ENCODE peak calls at places on chromosomes 1 and 21, in eight cellular contexts. One of them, this sample, is unnamed.

GRCh38 chr1:53121319-53122172 is 20.9 kb downstream of the SLC1A7 start:
- DNase-seq in HFFc6: no peak
- DNase-seq in Right ventricle myocardium superior: peak
- DNase-seq in stimulated activated effector memory CD8-positive, alpha-beta T cell treated with anti-CD3 and anti-CD28 coated beads, Interleukin-12 subunit alpha, Interleukin-12 subunit beta, amount 100 ng/mL, for 72 hours: no peak
- DNase-seq in posterior vena cava: peak
- DNase-seq in hippocampal formation: no peak
- DNase-seq in adrenal gland: no peak
- DNase-seq in activated CD8-positive, alpha-beta memory T cell treated with anti-CD3 and anti-CD28 coated beads for 24 hours: no peak
- DNase-seq in this sample: no peak

GRCh38 chr1:37478890-37479254 is 4.5 kb downstream of the ZC3H12A start:
- DNase-seq in HFFc6: no peak
- DNase-seq in Right ventricle myocardium superior: no peak
- DNase-seq in stimulated activated effector memory CD8-positive, alpha-beta T cell treated with anti-CD3 and anti-CD28 coated beads, Interleukin-12 subunit alpha, Interleukin-12 subunit beta, amount 100 ng/mL, for 72 hours: peak
- DNase-seq in posterior vena cava: peak
- DNase-seq in hippocampal formation: no peak
- DNase-seq in adrenal gland: no peak
- DNase-seq in activated CD8-positive, alpha-beta memory T cell treated with anti-CD3 and anti-CD28 coated beads for 24 hours: peak
- DNase-seq in this sample: no peak

GRCh38 chr21:28089599-28090421 is 902.9 kb downstream of the LTN1 start:
- DNase-seq in HFFc6: no peak
- DNase-seq in Right ventricle myocardium superior: peak
- DNase-seq in stimulated activated effector memory CD8-positive, alpha-beta T cell treated with anti-CD3 and anti-CD28 coated beads, Interleukin-12 subunit alpha, Interleukin-12 subunit beta, amount 100 ng/mL, for 72 hours: no peak
- DNase-seq in posterior vena cava: no peak
- DNase-seq in hippocampal formation: no peak
- DNase-seq in adrenal gland: no peak
- DNase-seq in activated CD8-positive, alpha-beta memory T cell treated with anti-CD3 and anti-CD28 coated beads for 24 hours: no peak
- DNase-seq in this sample: no peak

GRCh38 chr1:26959722-26960624 is at the start of gene KDF1:
- DNase-seq in HFFc6: no peak
- DNase-seq in Right ventricle myocardium superior: no peak
- DNase-seq in stimulated activated effector memory CD8-positive, alpha-beta T cell treated with anti-CD3 and anti-CD28 coated beads, Interleukin-12 subunit alpha, Interleukin-12 subunit beta, amount 100 ng/mL, for 72 hours: peak
- DNase-seq in posterior vena cava: no peak
- DNase-seq in hippocampal formation: no peak
- DNase-seq in adrenal gland: no peak
- DNase-seq in activated CD8-positive, alpha-beta memory T cell treated with anti-CD3 and anti-CD28 coated beads for 24 hours: peak
- DNase-seq in this sample: peak

GRCh38 chr1:119653839-119654170 is 5.7 kb upstream of the ZNF697 start:
- DNase-seq in HFFc6: peak
- DNase-seq in Right ventricle myocardium superior: no peak
- DNase-seq in stimulated activated effector memory CD8-positive, alpha-beta T cell treated with anti-CD3 and anti-CD28 coated beads, Interleukin-12 subunit alpha, Interleukin-12 subunit beta, amount 100 ng/mL, for 72 hours: no peak
- DNase-seq in posterior vena cava: no peak
- DNase-seq in hippocampal formation: no peak
- DNase-seq in adrenal gland: no peak
- DNase-seq in activated CD8-positive, alpha-beta memory T cell treated with anti-CD3 and anti-CD28 coated beads for 24 hours: no peak
- DNase-seq in this sample: no peak

GRCh38 chr1:58041621-58042020 is 504.9 kb downstream of the OMA1 start:
- DNase-seq in HFFc6: peak
- DNase-seq in Right ventricle myocardium superior: no peak
- DNase-seq in stimulated activated effector memory CD8-positive, alpha-beta T cell treated with anti-CD3 and anti-CD28 coated beads, Interleukin-12 subunit alpha, Interleukin-12 subunit beta, amount 100 ng/mL, for 72 hours: no peak
- DNase-seq in posterior vena cava: no peak
- DNase-seq in hippocampal formation: no peak
- DNase-seq in adrenal gland: no peak
- DNase-seq in activated CD8-positive, alpha-beta memory T cell treated with anti-CD3 and anti-CD28 coated beads for 24 hours: no peak
- DNase-seq in this sample: no peak

GRCh38 chr1:32138965-32139364 is 31.1 kb downstream of the KPNA6 start:
- DNase-seq in HFFc6: peak
- DNase-seq in Right ventricle myocardium superior: no peak
- DNase-seq in stimulated activated effector memory CD8-positive, alpha-beta T cell treated with anti-CD3 and anti-CD28 coated beads, Interleukin-12 subunit alpha, Interleukin-12 subunit beta, amount 100 ng/mL, for 72 hours: no peak
- DNase-seq in posterior vena cava: no peak
- DNase-seq in hippocampal formation: no peak
- DNase-seq in adrenal gland: no peak
- DNase-seq in activated CD8-positive, alpha-beta memory T cell treated with anti-CD3 and anti-CD28 coated beads for 24 hours: no peak
- DNase-seq in this sample: peak

GRCh38 chr1:171081220-171081993 is 9.3 kb upstream of the FMO3 start:
- DNase-seq in HFFc6: peak
- DNase-seq in Right ventricle myocardium superior: no peak
- DNase-seq in stimulated activated effector memory CD8-positive, alpha-beta T cell treated with anti-CD3 and anti-CD28 coated beads, Interleukin-12 subunit alpha, Interleukin-12 subunit beta, amount 100 ng/mL, for 72 hours: no peak
- DNase-seq in posterior vena cava: no peak
- DNase-seq in hippocampal formation: no peak
- DNase-seq in adrenal gland: no peak
- DNase-seq in activated CD8-positive, alpha-beta memory T cell treated with anti-CD3 and anti-CD28 coated beads for 24 hours: no peak
- DNase-seq in this sample: peak

GRCh38 chr1:27488523-27489138 is 1.3 kb downstream of the WASF2 start:
- DNase-seq in HFFc6: peak
- DNase-seq in Right ventricle myocardium superior: no peak
- DNase-seq in stimulated activated effector memory CD8-positive, alpha-beta T cell treated with anti-CD3 and anti-CD28 coated beads, Interleukin-12 subunit alpha, Interleukin-12 subunit beta, amount 100 ng/mL, for 72 hours: no peak
- DNase-seq in posterior vena cava: no peak
- DNase-seq in hippocampal formation: no peak
- DNase-seq in adrenal gland: no peak
- DNase-seq in activated CD8-positive, alpha-beta memory T cell treated with anti-CD3 and anti-CD28 coated beads for 24 hours: no peak
- DNase-seq in this sample: peak

GRCh38 chr1:8752921-8753713 is 64.3 kb downstream of the RERE start:
- DNase-seq in HFFc6: no peak
- DNase-seq in Right ventricle myocardium superior: no peak
- DNase-seq in stimulated activated effector memory CD8-positive, alpha-beta T cell treated with anti-CD3 and anti-CD28 coated beads, Interleukin-12 subunit alpha, Interleukin-12 subunit beta, amount 100 ng/mL, for 72 hours: no peak
- DNase-seq in posterior vena cava: no peak
- DNase-seq in hippocampal formation: no peak
- DNase-seq in adrenal gland: no peak
- DNase-seq in activated CD8-positive, alpha-beta memory T cell treated with anti-CD3 and anti-CD28 coated beads for 24 hours: no peak
- DNase-seq in this sample: no peak

GRCh38 chr1:114282751-114283403 is 129.2 kb upstream of the SYT6 start:
- DNase-seq in HFFc6: peak
- DNase-seq in Right ventricle myocardium superior: peak
- DNase-seq in stimulated activated effector memory CD8-positive, alpha-beta T cell treated with anti-CD3 and anti-CD28 coated beads, Interleukin-12 subunit alpha, Interleukin-12 subunit beta, amount 100 ng/mL, for 72 hours: peak
- DNase-seq in posterior vena cava: peak
- DNase-seq in hippocampal formation: peak
- DNase-seq in adrenal gland: peak
- DNase-seq in activated CD8-positive, alpha-beta memory T cell treated with anti-CD3 and anti-CD28 coated beads for 24 hours: peak
- DNase-seq in this sample: peak

GRCh38 chr21:30146558-30147282 is 19.9 kb downstream of the CLDN17 start:
- DNase-seq in HFFc6: no peak
- DNase-seq in Right ventricle myocardium superior: no peak
- DNase-seq in stimulated activated effector memory CD8-positive, alpha-beta T cell treated with anti-CD3 and anti-CD28 coated beads, Interleukin-12 subunit alpha, Interleukin-12 subunit beta, amount 100 ng/mL, for 72 hours: no peak
- DNase-seq in posterior vena cava: no peak
- DNase-seq in hippocampal formation: no peak
- DNase-seq in adrenal gland: no peak
- DNase-seq in activated CD8-positive, alpha-beta memory T cell treated with anti-CD3 and anti-CD28 coated beads for 24 hours: no peak
- DNase-seq in this sample: peak

GRCh38 chr1:1141911-1142250 is 26.0 kb upstream of the C1orf159 start:
- DNase-seq in HFFc6: no peak
- DNase-seq in Right ventricle myocardium superior: no peak
- DNase-seq in stimulated activated effector memory CD8-positive, alpha-beta T cell treated with anti-CD3 and anti-CD28 coated beads, Interleukin-12 subunit alpha, Interleukin-12 subunit beta, amount 100 ng/mL, for 72 hours: no peak
- DNase-seq in posterior vena cava: no peak
- DNase-seq in hippocampal formation: no peak
- DNase-seq in adrenal gland: no peak
- DNase-seq in activated CD8-positive, alpha-beta memory T cell treated with anti-CD3 and anti-CD28 coated beads for 24 hours: no peak
- DNase-seq in this sample: no peak

GRCh38 chr1:29884740-29885139 is 648.4 kb downstream of the PTPRU start:
- DNase-seq in HFFc6: no peak
- DNase-seq in Right ventricle myocardium superior: no peak
- DNase-seq in stimulated activated effector memory CD8-positive, alpha-beta T cell treated with anti-CD3 and anti-CD28 coated beads, Interleukin-12 subunit alpha, Interleukin-12 subunit beta, amount 100 ng/mL, for 72 hours: no peak
- DNase-seq in posterior vena cava: no peak
- DNase-seq in hippocampal formation: no peak
- DNase-seq in adrenal gland: no peak
- DNase-seq in activated CD8-positive, alpha-beta memory T cell treated with anti-CD3 and anti-CD28 coated beads for 24 hours: no peak
- DNase-seq in this sample: no peak

GRCh38 chr21:41894922-41895557 is 15.9 kb upstream of the PRDM15 start:
- DNase-seq in HFFc6: peak
- DNase-seq in Right ventricle myocardium superior: no peak
- DNase-seq in stimulated activated effector memory CD8-positive, alpha-beta T cell treated with anti-CD3 and anti-CD28 coated beads, Interleukin-12 subunit alpha, Interleukin-12 subunit beta, amount 100 ng/mL, for 72 hours: no peak
- DNase-seq in posterior vena cava: peak
- DNase-seq in hippocampal formation: no peak
- DNase-seq in adrenal gland: no peak
- DNase-seq in activated CD8-positive, alpha-beta memory T cell treated with anti-CD3 and anti-CD28 coated beads for 24 hours: no peak
- DNase-seq in this sample: peak

GRCh38 chr1:185111873-185112272 is 44.9 kb downstream of the TRMT1L start:
- DNase-seq in HFFc6: no peak
- DNase-seq in Right ventricle myocardium superior: no peak
- DNase-seq in stimulated activated effector memory CD8-positive, alpha-beta T cell treated with anti-CD3 and anti-CD28 coated beads, Interleukin-12 subunit alpha, Interleukin-12 subunit beta, amount 100 ng/mL, for 72 hours: no peak
- DNase-seq in posterior vena cava: no peak
- DNase-seq in hippocampal formation: no peak
- DNase-seq in adrenal gland: no peak
- DNase-seq in activated CD8-positive, alpha-beta memory T cell treated with anti-CD3 and anti-CD28 coated beads for 24 hours: no peak
- DNase-seq in this sample: no peak

GRCh38 chr1:111598534-111598933 is 21.1 kb upstream of the RAP1A start:
- DNase-seq in HFFc6: no peak
- DNase-seq in Right ventricle myocardium superior: no peak
- DNase-seq in stimulated activated effector memory CD8-positive, alpha-beta T cell treated with anti-CD3 and anti-CD28 coated beads, Interleukin-12 subunit alpha, Interleukin-12 subunit beta, amount 100 ng/mL, for 72 hours: no peak
- DNase-seq in posterior vena cava: no peak
- DNase-seq in hippocampal formation: no peak
- DNase-seq in adrenal gland: no peak
- DNase-seq in activated CD8-positive, alpha-beta memory T cell treated with anti-CD3 and anti-CD28 coated beads for 24 hours: no peak
- DNase-seq in this sample: no peak

GRCh38 chr1:55374801-55375616 is 159.8 kb upstream of the USP24 start:
- DNase-seq in HFFc6: peak
- DNase-seq in Right ventricle myocardium superior: no peak
- DNase-seq in stimulated activated effector memory CD8-positive, alpha-beta T cell treated with anti-CD3 and anti-CD28 coated beads, Interleukin-12 subunit alpha, Interleukin-12 subunit beta, amount 100 ng/mL, for 72 hours: peak
- DNase-seq in posterior vena cava: no peak
- DNase-seq in hippocampal formation: peak
- DNase-seq in adrenal gland: no peak
- DNase-seq in activated CD8-positive, alpha-beta memory T cell treated with anti-CD3 and anti-CD28 coated beads for 24 hours: no peak
- DNase-seq in this sample: peak

GRCh38 chr1:19866758-19867157 is 15.4 kb upstream of the OTUD3 start:
- DNase-seq in HFFc6: peak
- DNase-seq in Right ventricle myocardium superior: no peak
- DNase-seq in stimulated activated effector memory CD8-positive, alpha-beta T cell treated with anti-CD3 and anti-CD28 coated beads, Interleukin-12 subunit alpha, Interleukin-12 subunit beta, amount 100 ng/mL, for 72 hours: no peak
- DNase-seq in posterior vena cava: no peak
- DNase-seq in hippocampal formation: no peak
- DNase-seq in adrenal gland: peak
- DNase-seq in activated CD8-positive, alpha-beta memory T cell treated with anti-CD3 and anti-CD28 coated beads for 24 hours: no peak
- DNase-seq in this sample: peak

GRCh38 chr1:65321879-65322278 is 12.5 kb downstream of the DNAJC6 start:
- DNase-seq in HFFc6: no peak
- DNase-seq in Right ventricle myocardium superior: no peak
- DNase-seq in stimulated activated effector memory CD8-positive, alpha-beta T cell treated with anti-CD3 and anti-CD28 coated beads, Interleukin-12 subunit alpha, Interleukin-12 subunit beta, amount 100 ng/mL, for 72 hours: no peak
- DNase-seq in posterior vena cava: no peak
- DNase-seq in hippocampal formation: no peak
- DNase-seq in adrenal gland: no peak
- DNase-seq in activated CD8-positive, alpha-beta memory T cell treated with anti-CD3 and anti-CD28 coated beads for 24 hours: no peak
- DNase-seq in this sample: no peak

This sample was measured in trophoblast cell.